ENCODE peak calls at places on chromosome 5, in seven cellular contexts. One of them, this sample, is unnamed.

GRCh38 chr5:166083183-166083959 is 2208.1 kb upstream of the WWC1 start:
- DNase-seq in HT-29: no peak
- DNase-seq in stimulated activated CD4-positive, alpha-beta T cell treated with anti-CD3 and anti-CD28 coated beads, Interleukin-15, amount 100 ng/mL, for 1 hour: no peak
- DNase-seq in NCI-H1105: no peak
- DNase-seq in psoas muscle: no peak
- DNase-seq in HCEC 1CT: no peak
- DNase-seq in caudate nucleus: no peak
- DNase-seq in this sample: no peak

GRCh38 chr5:116572375-116573278 is 2.0 kb downstream of the SEMA6A start:
- DNase-seq in HT-29: no peak
- DNase-seq in stimulated activated CD4-positive, alpha-beta T cell treated with anti-CD3 and anti-CD28 coated beads, Interleukin-15, amount 100 ng/mL, for 1 hour: no peak
- DNase-seq in NCI-H1105: peak; percentile 45
- DNase-seq in psoas muscle: peak; percentile 25
- DNase-seq in HCEC 1CT: no peak
- DNase-seq in caudate nucleus: no peak
- DNase-seq in this sample: no peak

GRCh38 chr5:21806943-21807342 is 1046.2 kb downstream of the CDH12 start:
- DNase-seq in HT-29: no peak
- DNase-seq in stimulated activated CD4-positive, alpha-beta T cell treated with anti-CD3 and anti-CD28 coated beads, Interleukin-15, amount 100 ng/mL, for 1 hour: no peak
- DNase-seq in NCI-H1105: no peak
- DNase-seq in psoas muscle: no peak
- DNase-seq in HCEC 1CT: peak; percentile 91
- DNase-seq in caudate nucleus: no peak
- DNase-seq in this sample: no peak

GRCh38 chr5:128084228-128085167 is 932 bp downstream of the SLC12A2 start:
- DNase-seq in HT-29: peak; percentile 57
- DNase-seq in stimulated activated CD4-positive, alpha-beta T cell treated with anti-CD3 and anti-CD28 coated beads, Interleukin-15, amount 100 ng/mL, for 1 hour: peak; percentile 12
- DNase-seq in NCI-H1105: peak; percentile 2
- DNase-seq in psoas muscle: peak; percentile 44
- DNase-seq in HCEC 1CT: peak; percentile 25
- DNase-seq in caudate nucleus: peak; percentile 3
- DNase-seq in this sample: no peak

GRCh38 chr5:16721151-16722102 is 104.6 kb upstream of the RETREG1 start:
- DNase-seq in HT-29: peak; percentile 8
- DNase-seq in stimulated activated CD4-positive, alpha-beta T cell treated with anti-CD3 and anti-CD28 coated beads, Interleukin-15, amount 100 ng/mL, for 1 hour: no peak
- DNase-seq in NCI-H1105: no peak
- DNase-seq in psoas muscle: no peak
- DNase-seq in HCEC 1CT: no peak
- DNase-seq in caudate nucleus: no peak
- DNase-seq in this sample: no peak

GRCh38 chr5:64840958-64841357 is 72.2 kb downstream of the CWC27 start:
- DNase-seq in HT-29: no peak
- DNase-seq in stimulated activated CD4-positive, alpha-beta T cell treated with anti-CD3 and anti-CD28 coated beads, Interleukin-15, amount 100 ng/mL, for 1 hour: no peak
- DNase-seq in NCI-H1105: no peak
- DNase-seq in psoas muscle: no peak
- DNase-seq in HCEC 1CT: no peak
- DNase-seq in caudate nucleus: no peak
- DNase-seq in this sample: no peak

GRCh38 chr5:124126504-124127240 is 614.7 kb downstream of the CSNK1G3 start:
- DNase-seq in HT-29: no peak
- DNase-seq in stimulated activated CD4-positive, alpha-beta T cell treated with anti-CD3 and anti-CD28 coated beads, Interleukin-15, amount 100 ng/mL, for 1 hour: no peak
- DNase-seq in NCI-H1105: no peak
- DNase-seq in psoas muscle: no peak
- DNase-seq in HCEC 1CT: no peak
- DNase-seq in caudate nucleus: no peak
- DNase-seq in this sample: no peak

GRCh38 chr5:120516799-120517198 is 52.7 kb downstream of the PRR16 start:
- DNase-seq in HT-29: no peak
- DNase-seq in stimulated activated CD4-positive, alpha-beta T cell treated with anti-CD3 and anti-CD28 coated beads, Interleukin-15, amount 100 ng/mL, for 1 hour: no peak
- DNase-seq in NCI-H1105: no peak
- DNase-seq in psoas muscle: no peak
- DNase-seq in HCEC 1CT: no peak
- DNase-seq in caudate nucleus: no peak
- DNase-seq in this sample: no peak

GRCh38 chr5:147391781-147392180 is 118.1 kb downstream of the DPYSL3 start:
- DNase-seq in HT-29: peak; percentile 66
- DNase-seq in stimulated activated CD4-positive, alpha-beta T cell treated with anti-CD3 and anti-CD28 coated beads, Interleukin-15, amount 100 ng/mL, for 1 hour: no peak
- DNase-seq in NCI-H1105: no peak
- DNase-seq in psoas muscle: peak; percentile 71
- DNase-seq in HCEC 1CT: peak; percentile 73
- DNase-seq in caudate nucleus: no peak
- DNase-seq in this sample: peak; percentile 62

GRCh38 chr5:13316191-13316590 is 628.3 kb downstream of the DNAH5 start:
- DNase-seq in HT-29: no peak
- DNase-seq in stimulated activated CD4-positive, alpha-beta T cell treated with anti-CD3 and anti-CD28 coated beads, Interleukin-15, amount 100 ng/mL, for 1 hour: no peak
- DNase-seq in NCI-H1105: no peak
- DNase-seq in psoas muscle: no peak
- DNase-seq in HCEC 1CT: no peak
- DNase-seq in caudate nucleus: no peak
- DNase-seq in this sample: no peak

GRCh38 chr5:172906888-172907287 is 52.3 kb upstream of the RPL26L1 start:
- DNase-seq in HT-29: no peak
- DNase-seq in stimulated activated CD4-positive, alpha-beta T cell treated with anti-CD3 and anti-CD28 coated beads, Interleukin-15, amount 100 ng/mL, for 1 hour: no peak
- DNase-seq in NCI-H1105: no peak
- DNase-seq in psoas muscle: no peak
- DNase-seq in HCEC 1CT: no peak
- DNase-seq in caudate nucleus: no peak
- DNase-seq in this sample: no peak

GRCh38 chr5:64040496-64040895 is 78.3 kb upstream of the HTR1A start:
- DNase-seq in HT-29: peak; percentile 7
- DNase-seq in stimulated activated CD4-positive, alpha-beta T cell treated with anti-CD3 and anti-CD28 coated beads, Interleukin-15, amount 100 ng/mL, for 1 hour: no peak
- DNase-seq in NCI-H1105: no peak
- DNase-seq in psoas muscle: no peak
- DNase-seq in HCEC 1CT: no peak
- DNase-seq in caudate nucleus: no peak
- DNase-seq in this sample: no peak

This sample was measured in AG09309.